ENCODE peak calls at places on chromosome 5, in ten cellular contexts. X, N, G, U, D, B, A, E, P and L are unnamed samples.

GRCh38 chr5:143229896-143230675 is 173.4 kb downstream of the NR3C1 start:
- DNase-seq in G (peak), E (no peak), A (peak), N (no peak), X (no peak), B (no peak), U (no peak), P (no peak), D (peak), L (no peak)

GRCh38 chr5:997711-998110 is 10.9 kb upstream of the NKD2 start:
- DNase-seq in U (no peak), B (no peak), N (no peak), E (no peak), X (no peak), A (no peak), D (no peak), P (no peak), G (peak), L (no peak)

GRCh38 chr5:59583810-59584562 is 309.5 kb downstream of the PDE4D start:
- DNase-seq in N (no peak), D (no peak), A (no peak), U (no peak), X (peak), P (no peak), E (peak), B (no peak), G (no peak), L (no peak)

GRCh38 chr5:96297867-96298266 is 135.2 kb downstream of the PCSK1 start:
- DNase-seq in P (no peak), E (no peak), B (peak), G (no peak), U (peak), N (no peak), A (peak), D (peak), X (peak), L (peak)

GRCh38 chr5:66596791-66597757 is 881 bp downstream of the MAST4 start:
- DNase-seq in N (no peak), E (peak), P (peak), G (peak), D (peak), U (no peak), A (peak), B (no peak), X (peak), L (no peak)

GRCh38 chr5:121025671-121026070 is 561.6 kb downstream of the PRR16 start:
- DNase-seq in G (no peak), N (no peak), A (no peak), U (no peak), X (no peak), E (no peak), D (no peak), P (no peak), B (no peak), L (no peak)

GRCh38 chr5:55682071-55682470 is 30.1 kb downstream of the SLC38A9 start:
- DNase-seq in U (no peak), E (no peak), A (no peak), N (no peak), X (no peak), D (no peak), B (no peak), G (no peak), P (no peak), L (no peak)

GRCh38 chr5:111353035-111353434 is 128.9 kb downstream of the CAMK4 start:
- DNase-seq in X (no peak), U (no peak), E (no peak), P (no peak), B (no peak), D (no peak), N (no peak), A (no peak), G (no peak), L (no peak)

GRCh38 chr5:111960466-111961215 is 203.6 kb upstream of the NREP start:
- DNase-seq in X (no peak), N (no peak), G (no peak), A (peak), D (peak), E (no peak), P (no peak), B (no peak), U (no peak), L (peak)

GRCh38 chr5:87437724-87438123 is 25.0 kb upstream of the CCNH start:
- DNase-seq in D (no peak), P (no peak), X (no peak), B (no peak), U (no peak), A (no peak), E (no peak), N (no peak), G (no peak), L (no peak)

GRCh38 chr5:6436715-6437340 is 11.8 kb upstream of the UBE2QL1 start:
- DNase-seq in N (no peak), A (no peak), D (no peak), B (no peak), U (no peak), X (no peak), G (no peak), P (no peak), E (no peak), L (peak)

GRCh38 chr5:7856855-7857254 is 5.9 kb upstream of the CFAP90 start:
- DNase-seq in A (peak), N (no peak), E (peak), P (peak), B (no peak), X (peak), G (peak), U (no peak), D (no peak), L (peak)

GRCh38 chr5:157855404-157855994 is 3.4 kb downstream of the CLINT1 start:
- DNase-seq in D (peak), E (peak), U (peak), X (peak), G (peak), P (no peak), N (no peak), B (peak), A (peak), L (peak)

GRCh38 chr5:120419110-120419509 is 45.0 kb upstream of the PRR16 start:
- DNase-seq in G (peak), N (no peak), A (peak), B (no peak), D (no peak), E (no peak), X (no peak), P (no peak), U (no peak), L (no peak)

GRCh38 chr5:9456435-9457042 is 89.3 kb downstream of the SEMA5A start:
- DNase-seq in U (peak), A (peak), B (peak), G (peak), N (no peak), D (peak), X (no peak), E (no peak), P (no peak), L (peak)